ENCODE peak calls at places on chromosomes 12 and 14, in five cellular contexts. One of them, this sample, is unnamed. For H3K9me3, the result is how much of the 10 kb centered on the place peaks cover.

GRCh38 chr14:105180598-105181528 is at the start of gene NUDT14:
- DNase-seq in A549: peak
- DNase-seq in stomach: peak
- DNase-seq in tibial nerve: no peak
- DNase-seq in upper lobe of left lung: peak
- DNase-seq in this sample: peak

GRCh38 chr12:132153501-132154340 is 9.5 kb downstream of the NOC4L start:
- DNase-seq in A549: peak
- DNase-seq in stomach: peak
- DNase-seq in tibial nerve: no peak
- DNase-seq in upper lobe of left lung: peak
- DNase-seq in this sample: peak

GRCh38 chr14:72450473-72451044 is 443.3 kb downstream of the DPF3 start:
- DNase-seq in A549: no peak
- DNase-seq in stomach: no peak
- DNase-seq in tibial nerve: no peak
- DNase-seq in upper lobe of left lung: no peak
- DNase-seq in this sample: no peak

GRCh38 chr12:51797301-51797700 is 51.2 kb downstream of the FIGNL2 start:
- DNase-seq in A549: no peak
- DNase-seq in stomach: no peak
- DNase-seq in tibial nerve: no peak
- DNase-seq in upper lobe of left lung: no peak
- DNase-seq in this sample: no peak

GRCh38 chr12:75781532-75782046 is 250.0 kb downstream of the PHLDA1 start:
- DNase-seq in A549: peak
- DNase-seq in stomach: no peak
- DNase-seq in tibial nerve: no peak
- DNase-seq in upper lobe of left lung: no peak
- DNase-seq in this sample: no peak

GRCh38 chr12:101745481-101745880 is 6.2 kb upstream of the SYCP3 start:
- DNase-seq in A549: no peak
- DNase-seq in stomach: no peak
- DNase-seq in tibial nerve: no peak
- DNase-seq in upper lobe of left lung: no peak
- DNase-seq in this sample: no peak

GRCh38 chr12:45660330-45660729 is 69.2 kb upstream of the ARID2 start:
- DNase-seq in A549: no peak
- DNase-seq in stomach: peak
- DNase-seq in tibial nerve: no peak
- DNase-seq in upper lobe of left lung: peak
- DNase-seq in this sample: no peak

GRCh38 chr14:59215353-59215752 is 26.9 kb downstream of the DAAM1 start:
- DNase-seq in A549: no peak
- DNase-seq in stomach: peak
- DNase-seq in tibial nerve: peak
- DNase-seq in upper lobe of left lung: peak
- DNase-seq in this sample: peak

GRCh38 chr12:104702565-104703139 is 245.9 kb downstream of the CHST11 start:
- DNase-seq in A549: no peak
- DNase-seq in stomach: no peak
- DNase-seq in tibial nerve: peak
- DNase-seq in upper lobe of left lung: no peak
- DNase-seq in this sample: no peak

GRCh38 chr12:104964167-104964566 is 6.1 kb upstream of the SLC41A2 start:
- DNase-seq in A549: no peak
- DNase-seq in stomach: no peak
- DNase-seq in tibial nerve: no peak
- DNase-seq in upper lobe of left lung: no peak
- DNase-seq in this sample: no peak

GRCh38 chr12:19003987-19004619 is 125.4 kb upstream of the PLEKHA5 start:
- DNase-seq in A549: no peak
- DNase-seq in stomach: no peak
- DNase-seq in tibial nerve: no peak
- DNase-seq in upper lobe of left lung: no peak
- DNase-seq in this sample: no peak

GRCh38 chr14:84707830-84708229 is 822.1 kb upstream of the FLRT2 start:
- DNase-seq in A549: no peak
- DNase-seq in stomach: no peak
- DNase-seq in tibial nerve: no peak
- DNase-seq in upper lobe of left lung: no peak
- DNase-seq in this sample: no peak
- H3K9me3 ChIP-seq in A549: under half
- H3K9me3 ChIP-seq in stomach: under half
- H3K9me3 ChIP-seq in tibial nerve: under half
- H3K9me3 ChIP-seq in upper lobe of left lung: under half
- H3K9me3 ChIP-seq in this sample: under half

GRCh38 chr14:61416587-61416986 is 95.2 kb downstream of the PRKCH start:
- DNase-seq in A549: no peak
- DNase-seq in stomach: no peak
- DNase-seq in tibial nerve: no peak
- DNase-seq in upper lobe of left lung: no peak
- DNase-seq in this sample: no peak
- H3K27ac ChIP-seq in A549: no peak
- H3K27ac ChIP-seq in stomach: no peak
- H3K27ac ChIP-seq in tibial nerve: no peak
- H3K27ac ChIP-seq in upper lobe of left lung: peak
- H3K27ac ChIP-seq in this sample: no peak

GRCh38 chr12:14896477-14897184 is 11.0 kb upstream of the MGP start:
- DNase-seq in A549: no peak
- DNase-seq in stomach: no peak
- DNase-seq in tibial nerve: no peak
- DNase-seq in upper lobe of left lung: no peak
- DNase-seq in this sample: no peak
- TF ChIP-seq EP300 in A549: no peak
- TF ChIP-seq EP300 in stomach: no peak
- TF ChIP-seq EP300 in tibial nerve: peak
- TF ChIP-seq EP300 in upper lobe of left lung: no peak
- TF ChIP-seq EP300 in this sample: no peak

GRCh38 chr12:126482238-126482889 is 1417.1 kb downstream of the AACS start:
- DNase-seq in A549: no peak
- DNase-seq in stomach: no peak
- DNase-seq in tibial nerve: no peak
- DNase-seq in upper lobe of left lung: no peak
- DNase-seq in this sample: no peak

GRCh38 chr12:126481688-126482087 is 1416.5 kb downstream of the AACS start:
- DNase-seq in A549: no peak
- DNase-seq in stomach: no peak
- DNase-seq in tibial nerve: no peak
- DNase-seq in upper lobe of left lung: no peak
- DNase-seq in this sample: no peak

GRCh38 chr12:126474703-126475102 is 1409.5 kb downstream of the AACS start:
- DNase-seq in A549: no peak
- DNase-seq in stomach: no peak
- DNase-seq in tibial nerve: no peak
- DNase-seq in upper lobe of left lung: no peak
- DNase-seq in this sample: no peak

GRCh38 chr12:126483145-126484068 is 1418.2 kb downstream of the AACS start:
- DNase-seq in A549: no peak
- DNase-seq in stomach: no peak
- DNase-seq in tibial nerve: no peak
- DNase-seq in upper lobe of left lung: no peak
- DNase-seq in this sample: no peak

GRCh38 chr12:126480396-126480795 is 1415.2 kb downstream of the AACS start:
- DNase-seq in A549: no peak
- DNase-seq in stomach: no peak
- DNase-seq in tibial nerve: no peak
- DNase-seq in upper lobe of left lung: no peak
- DNase-seq in this sample: no peak
- H3K9me3 ChIP-seq in A549: under half
- H3K9me3 ChIP-seq in stomach: under half
- H3K9me3 ChIP-seq in tibial nerve: under half
- H3K9me3 ChIP-seq in upper lobe of left lung: under half
- H3K9me3 ChIP-seq in this sample: under half

GRCh38 chr12:41904041-41904440 is 240.6 kb downstream of the GXYLT1 start:
- DNase-seq in A549: no peak
- DNase-seq in stomach: no peak
- DNase-seq in tibial nerve: no peak
- DNase-seq in upper lobe of left lung: no peak
- DNase-seq in this sample: no peak

GRCh38 chr12:41907550-41907949 is 237.1 kb downstream of the GXYLT1 start:
- DNase-seq in A549: no peak
- DNase-seq in stomach: no peak
- DNase-seq in tibial nerve: no peak
- DNase-seq in upper lobe of left lung: no peak
- DNase-seq in this sample: no peak

GRCh38 chr12:41907036-41907435 is 237.6 kb downstream of the GXYLT1 start:
- DNase-seq in A549: no peak
- DNase-seq in stomach: no peak
- DNase-seq in tibial nerve: no peak
- DNase-seq in upper lobe of left lung: no peak
- DNase-seq in this sample: no peak

GRCh38 chr12:41903014-41903702 is 241.5 kb downstream of the GXYLT1 start:
- DNase-seq in A549: no peak
- DNase-seq in stomach: no peak
- DNase-seq in tibial nerve: no peak
- DNase-seq in upper lobe of left lung: no peak
- DNase-seq in this sample: no peak

DNA sequence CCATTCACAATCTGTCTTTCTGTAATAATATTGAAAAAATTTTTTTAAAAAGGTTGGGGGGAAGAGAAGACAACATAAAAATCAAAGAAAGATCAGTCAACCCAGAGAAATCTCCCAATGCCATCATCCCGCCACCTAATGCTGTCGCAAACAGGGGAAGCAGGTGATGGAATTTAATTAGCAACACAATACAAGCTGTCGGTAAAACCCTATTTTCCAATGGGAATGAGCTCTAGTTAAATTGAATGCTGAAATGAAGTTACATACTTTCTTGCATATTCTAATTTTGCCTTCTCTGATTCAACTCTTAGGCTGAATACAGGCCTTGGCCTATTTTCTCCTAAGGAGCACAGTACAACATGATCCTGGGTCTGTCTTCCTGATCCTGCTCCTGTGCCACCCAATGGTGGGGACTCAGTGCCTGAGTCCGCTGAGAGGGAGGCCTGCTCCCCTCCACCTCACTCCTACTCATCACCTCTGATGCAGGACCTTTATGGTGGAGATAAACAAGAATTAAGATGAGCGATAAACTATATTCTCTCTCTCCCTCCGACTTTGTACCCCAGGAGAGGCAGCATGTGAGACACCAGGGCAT is 238.9 kb downstream of the GXYLT1 start:
- DNase-seq in A549: no peak
- DNase-seq in stomach: no peak
- DNase-seq in tibial nerve: no peak
- DNase-seq in upper lobe of left lung: no peak
- DNase-seq in this sample: no peak
- H3K27ac ChIP-seq in A549: no peak
- H3K27ac ChIP-seq in stomach: no peak
- H3K27ac ChIP-seq in tibial nerve: no peak
- H3K27ac ChIP-seq in upper lobe of left lung: no peak
- H3K27ac ChIP-seq in this sample: no peak

GRCh38 chr14:22852940-22853767 is 16.8 kb downstream of the MMP14 start:
- DNase-seq in A549: peak
- DNase-seq in stomach: peak
- DNase-seq in tibial nerve: peak
- DNase-seq in upper lobe of left lung: peak
- DNase-seq in this sample: peak

GRCh38 chr14:22850944-22851790 is 14.8 kb downstream of the MMP14 start:
- DNase-seq in A549: no peak
- DNase-seq in stomach: peak
- DNase-seq in tibial nerve: peak
- DNase-seq in upper lobe of left lung: peak
- DNase-seq in this sample: peak

GRCh38 chr14:22856428-22856827 is 15.1 kb upstream of the LRP10 start:
- DNase-seq in A549: no peak
- DNase-seq in stomach: no peak
- DNase-seq in tibial nerve: no peak
- DNase-seq in upper lobe of left lung: no peak
- DNase-seq in this sample: no peak

GRCh38 chr14:22852599-22852939 is 16.2 kb downstream of the MMP14 start:
- DNase-seq in A549: no peak
- DNase-seq in stomach: no peak
- DNase-seq in tibial nerve: no peak
- DNase-seq in upper lobe of left lung: no peak
- DNase-seq in this sample: no peak

DNA sequence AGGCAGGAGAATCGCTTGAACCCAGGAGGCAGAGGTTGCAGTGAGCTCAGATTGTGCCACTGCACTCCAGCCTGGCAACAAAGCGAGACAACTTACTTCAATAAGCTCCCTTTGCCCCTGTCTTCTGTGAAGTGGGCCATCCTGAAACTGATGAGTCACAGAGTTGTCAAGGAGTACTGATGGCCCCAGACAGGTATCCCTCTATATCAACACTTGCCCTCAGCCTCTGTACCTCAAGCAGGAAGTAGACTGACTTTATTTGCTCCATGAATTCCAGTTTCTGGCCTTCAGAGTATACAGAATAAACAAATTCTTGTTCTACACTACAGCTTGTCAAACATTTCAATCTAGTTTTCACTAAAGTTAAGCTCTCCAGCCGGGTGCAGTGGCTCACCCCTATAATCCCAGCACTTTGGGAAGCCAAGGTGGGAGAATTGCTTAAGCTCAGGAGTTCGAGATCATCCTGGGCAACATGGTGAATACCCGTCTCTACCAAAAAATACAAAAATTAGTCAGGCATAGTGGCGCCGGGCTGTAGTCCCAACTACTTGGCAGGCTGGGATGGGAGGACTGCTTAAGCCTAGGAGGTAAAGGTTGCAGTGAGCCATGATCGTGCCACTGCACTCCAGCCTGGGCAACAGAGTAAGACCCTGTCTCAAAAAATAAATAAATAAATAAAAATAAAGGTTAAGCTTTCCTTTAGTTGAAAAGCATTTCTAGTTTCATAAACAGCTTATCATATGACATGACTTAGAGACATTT is 16.4 kb upstream of the LRP10 start:
- DNase-seq in A549: no peak
- DNase-seq in stomach: no peak
- DNase-seq in tibial nerve: no peak
- DNase-seq in upper lobe of left lung: no peak
- DNase-seq in this sample: no peak
- TF ChIP-seq EP300 in A549: no peak
- TF ChIP-seq EP300 in stomach: no peak
- TF ChIP-seq EP300 in tibial nerve: no peak
- TF ChIP-seq EP300 in upper lobe of left lung: no peak
- TF ChIP-seq EP300 in this sample: no peak

GRCh38 chr12:71708658-71709057 is 22.8 kb downstream of the TMEM19 start:
- DNase-seq in A549: no peak
- DNase-seq in stomach: no peak
- DNase-seq in tibial nerve: no peak
- DNase-seq in upper lobe of left lung: no peak
- DNase-seq in this sample: no peak

GRCh38 chr12:71710276-71711125 is 24.6 kb downstream of the TMEM19 start:
- DNase-seq in A549: peak
- DNase-seq in stomach: no peak
- DNase-seq in tibial nerve: no peak
- DNase-seq in upper lobe of left lung: no peak
- DNase-seq in this sample: no peak

GRCh38 chr12:71702590-71702989 is 16.7 kb downstream of the TMEM19 start:
- DNase-seq in A549: no peak
- DNase-seq in stomach: no peak
- DNase-seq in tibial nerve: no peak
- DNase-seq in upper lobe of left lung: no peak
- DNase-seq in this sample: no peak

DNA sequence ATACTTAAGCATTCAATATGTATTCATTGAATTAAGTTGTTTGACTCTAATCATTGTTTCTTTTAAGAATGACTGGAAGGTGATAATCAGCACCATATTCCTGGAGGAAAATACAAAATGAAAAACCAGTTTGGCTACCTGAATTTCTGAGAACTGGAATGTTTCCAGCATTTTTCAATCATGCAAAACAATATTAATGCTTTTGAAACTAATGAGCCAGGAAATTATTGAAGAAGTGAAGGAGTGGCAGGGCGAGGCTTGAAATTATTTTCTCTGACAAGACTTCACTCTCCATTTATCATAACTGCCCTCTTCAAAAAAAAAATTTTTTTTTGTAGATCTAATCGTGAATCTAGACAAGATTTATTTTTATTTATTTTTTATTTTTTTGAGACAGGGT is 19.0 kb downstream of the TMEM19 start:
- DNase-seq in A549: no peak
- DNase-seq in stomach: no peak
- DNase-seq in tibial nerve: no peak
- DNase-seq in upper lobe of left lung: no peak
- DNase-seq in this sample: no peak
- H3K9me3 ChIP-seq in A549: under half
- H3K9me3 ChIP-seq in stomach: under half
- H3K9me3 ChIP-seq in tibial nerve: under half
- H3K9me3 ChIP-seq in upper lobe of left lung: under half
- H3K9me3 ChIP-seq in this sample: under half